ENCODE peak calls at places on chromosome 12, in five cellular contexts. B is heart right ventricle; V is ovary; D is CD4-positive, CD25-positive, alpha-beta regulatory T cell; H is right lobe of liver. K is an unnamed sample.

GRCh38 chr12:114064497-114064896 is 98.4 kb upstream of the RBM19 start:
- DNase-seq in B (no peak), V (no peak), D (no peak), H (no peak), K (no peak)

GRCh38 chr12:56724660-56724988 is 475 bp downstream of the NACA start:
- DNase-seq in B (peak; percentile 20), V (no peak), D (no peak), H (no peak), K (peak; percentile 53)

GRCh38 chr12:53751336-53752191 is at the start of gene CISTR:
- DNase-seq in B (peak; percentile 27), V (peak; percentile 52), D (no peak), H (no peak), K (no peak)

GRCh38 chr12:6323340-6323994 is 13.0 kb downstream of the PLEKHG6 start:
- DNase-seq in B (peak; percentile 85), V (no peak), D (peak; percentile 31), H (no peak), K (no peak)

GRCh38 chr12:70007687-70008086 is 182.7 kb downstream of the MYRFL start:
- DNase-seq in B (no peak), V (no peak), D (no peak), H (no peak), K (no peak)

GRCh38 chr12:4272976-4273650 is 449 bp upstream of the CCND2 start:
- DNase-seq in B (no peak), V (no peak), D (no peak), H (no peak), K (no peak)

GRCh38 chr12:59808317-59808910 is 212.6 kb downstream of the SLC16A7 start:
- DNase-seq in B (no peak), V (no peak), D (no peak), H (no peak), K (no peak)

GRCh38 chr12:63354919-63355318 is 203.9 kb upstream of the AVPR1A start:
- DNase-seq in B (no peak), V (no peak), D (no peak), H (no peak), K (no peak)

GRCh38 chr12:100963381-100963780 is 168.8 kb downstream of the ANO4 start:
- DNase-seq in B (no peak), V (no peak), D (no peak), H (no peak), K (no peak)

GRCh38 chr12:95006206-95006605 is 2.7 kb upstream of the NDUFA12 start:
- DNase-seq in B (no peak), V (no peak), D (no peak), H (no peak), K (no peak)

GRCh38 chr12:53743277-53744129 is 8.3 kb downstream of the CISTR start:
- DNase-seq in B (peak; percentile 45), V (peak; percentile 71), D (peak; percentile 53), H (no peak), K (peak; percentile 35)

GRCh38 chr12:109418848-109419474 is 58.1 kb downstream of the KCTD10 start:
- DNase-seq in B (no peak), V (no peak), D (no peak), H (no peak), K (no peak)

GRCh38 chr12:79373896-79374499 is 316.8 kb downstream of the PAWR start:
- DNase-seq in B (no peak), V (peak; percentile 38), D (no peak), H (no peak), K (no peak)

GRCh38 chr12:110046451-110047187 is 1.7 kb downstream of the C12orf76 start:
- DNase-seq in B (no peak), V (no peak), D (no peak), H (no peak), K (no peak)

GRCh38 chr12:104280703-104281458 is 22.7 kb upstream of the EID3 start:
- DNase-seq in B (no peak), V (no peak), D (no peak), H (no peak), K (no peak)

DNA sequence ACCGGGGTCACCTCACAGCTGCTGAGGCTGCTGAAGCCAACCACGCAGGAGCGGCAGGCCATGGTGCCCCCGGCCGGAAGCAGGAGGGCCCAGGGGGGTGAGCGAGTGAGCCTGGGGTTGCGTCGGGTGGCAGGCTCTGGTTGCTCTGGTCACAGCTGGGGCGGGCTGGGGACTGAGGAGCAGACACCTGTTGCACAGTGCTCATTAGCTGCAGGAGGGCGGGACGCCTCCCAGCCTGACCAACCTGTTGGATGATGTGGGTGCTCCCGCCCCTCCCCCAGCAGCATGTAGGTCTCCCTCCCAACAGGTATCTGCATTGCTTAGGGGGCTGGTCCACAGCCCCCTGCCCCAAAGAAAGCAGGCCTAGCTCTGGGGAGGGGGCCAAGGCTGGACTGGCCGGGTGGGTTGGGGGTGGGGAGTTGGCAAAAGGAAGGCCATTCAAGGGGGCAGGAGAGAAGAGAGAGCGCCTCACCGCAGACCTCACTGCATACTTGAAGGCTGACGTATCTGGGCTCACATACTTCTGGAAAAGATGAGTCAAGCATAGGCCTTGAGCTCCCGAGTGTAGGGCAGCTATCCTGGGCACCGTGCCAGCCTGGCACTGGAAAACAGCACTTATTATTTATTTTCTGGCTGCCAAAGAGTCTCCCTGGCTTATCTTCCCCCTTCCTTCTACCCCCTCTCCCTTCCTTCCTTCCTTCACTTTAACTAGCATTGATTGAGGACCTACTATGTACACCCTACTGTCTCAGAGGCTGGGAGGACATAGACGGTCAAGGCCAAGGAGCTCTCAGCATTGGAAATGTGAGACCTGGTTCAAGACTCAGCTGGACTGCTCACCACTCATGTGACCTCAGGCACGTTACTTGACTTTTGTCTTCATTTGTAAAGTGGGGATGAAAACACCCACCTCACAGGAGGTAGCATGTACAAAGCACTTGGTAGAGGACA is at the start of gene KRT80:
- DNase-seq in B (peak; percentile 83), V (peak; percentile 91), D (no peak), H (peak; percentile 90), K (no peak)
- H3K27ac ChIP-seq in B (peak within 1 kb of the TSS; percentile 43), V (peak within 1 kb of the TSS; percentile 54), D (no peak within 1 kb of the TSS), H (no peak within 1 kb of the TSS), K (no peak within 1 kb of the TSS)

GRCh38 chr12:26214121-26214520 is 18.7 kb downstream of the SSPN start:
- DNase-seq in B (no peak), V (no peak), D (no peak), H (no peak), K (no peak)
- H3K27ac ChIP-seq in B (no peak overlapping the region), V (no peak overlapping the region), D (no peak overlapping the region), H (no peak overlapping the region), K (no peak overlapping the region)

DNA sequence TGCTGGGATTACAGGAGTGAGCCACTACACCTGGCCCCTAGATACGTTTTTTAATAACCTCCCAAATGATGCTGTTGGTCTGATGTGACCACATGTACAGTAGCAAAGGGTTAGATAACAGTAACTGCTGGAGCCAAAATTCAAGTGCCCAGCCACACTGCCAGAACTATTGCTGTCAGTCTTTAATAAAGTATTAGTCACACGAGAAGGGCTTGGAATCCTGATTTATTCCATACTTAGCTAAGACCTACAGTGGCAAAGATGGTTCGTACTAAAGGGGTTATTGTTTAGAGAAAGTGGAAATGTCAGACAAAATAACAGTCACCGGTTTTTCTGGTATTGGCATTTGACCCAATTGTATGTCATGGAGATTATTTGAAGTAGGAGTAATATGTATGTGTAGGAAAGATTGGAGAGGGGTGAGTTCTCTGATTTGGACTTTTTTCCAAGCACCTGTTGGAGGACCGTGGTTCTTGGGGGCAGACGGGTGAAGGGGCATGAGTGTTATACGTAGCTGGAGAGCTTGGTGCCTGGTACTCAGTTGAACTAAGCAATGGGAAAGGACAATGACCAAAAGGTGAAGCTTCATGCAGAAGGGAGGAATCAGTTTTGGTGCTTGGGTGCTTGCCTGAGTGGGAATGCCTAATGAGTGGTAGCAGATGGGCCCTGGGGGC is 9.7 kb downstream of the TUBA1C start:
- DNase-seq in B (peak; percentile 55), V (no peak), D (no peak), H (no peak), K (no peak)
- H3K27ac ChIP-seq in B (no peak overlapping the region), V (no peak overlapping the region), D (no peak overlapping the region), H (no peak overlapping the region), K (no peak overlapping the region)

GRCh38 chr12:15693233-15693911 is 95.8 kb downstream of the EPS8 start:
- DNase-seq in B (no peak), V (no peak), D (no peak), H (no peak), K (no peak)
- H3K27ac ChIP-seq in B (no peak overlapping the region), V (no peak overlapping the region), D (no peak overlapping the region), H (no peak overlapping the region), K (no peak overlapping the region)

GRCh38 chr12:2345902-2346301 is 293.1 kb downstream of the CACNA1C start:
- DNase-seq in B (no peak), V (no peak), D (no peak), H (no peak), K (no peak)

GRCh38 chr12:2348477-2348852 is 295.7 kb downstream of the CACNA1C start:
- DNase-seq in B (no peak), V (no peak), D (no peak), H (no peak), K (no peak)

GRCh38 chr12:2347137-2347843 is 294.5 kb downstream of the CACNA1C start:
- DNase-seq in B (no peak), V (no peak), D (no peak), H (no peak), K (no peak)

GRCh38 chr12:2346405-2346804 is 293.6 kb downstream of the CACNA1C start:
- DNase-seq in B (no peak), V (no peak), D (no peak), H (no peak), K (no peak)

DNA sequence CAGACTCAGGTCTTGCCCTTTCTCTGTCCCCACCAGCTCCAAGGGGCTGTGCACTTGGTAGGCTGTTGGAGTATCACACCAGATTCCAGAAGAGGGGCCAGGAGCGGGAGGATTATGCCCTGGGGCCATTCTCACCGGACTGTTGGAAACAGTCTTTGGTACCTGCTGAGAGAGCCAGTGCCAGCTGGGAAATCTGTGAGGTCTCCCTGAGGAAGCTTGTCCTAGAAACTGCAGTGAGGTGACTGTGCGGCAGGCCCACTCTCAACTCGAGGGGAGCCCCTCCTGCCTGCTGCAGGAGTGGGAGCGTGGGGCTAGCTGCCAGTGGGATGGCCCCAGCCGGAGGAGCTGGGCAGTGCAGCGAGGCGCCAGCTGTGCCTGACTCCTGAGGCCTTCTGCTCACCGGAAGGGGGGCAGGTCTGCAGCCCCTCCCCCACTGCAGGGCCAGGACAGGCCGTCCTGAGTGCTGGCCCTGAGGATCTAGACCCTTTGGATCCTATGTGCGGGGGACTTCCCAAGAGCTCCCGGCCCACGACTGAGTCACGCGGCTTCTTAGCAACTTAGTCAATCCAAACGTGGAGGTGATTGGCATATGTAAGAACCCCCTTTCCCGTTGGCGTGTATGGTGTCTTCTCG is 295.2 kb downstream of the CACNA1C start:
- DNase-seq in B (no peak), V (no peak), D (no peak), H (no peak), K (no peak)
- H3K27ac ChIP-seq in B (peak overlapping the region; percentile 44), V (no peak overlapping the region), D (no peak overlapping the region), H (no peak overlapping the region), K (no peak overlapping the region)

DNA sequence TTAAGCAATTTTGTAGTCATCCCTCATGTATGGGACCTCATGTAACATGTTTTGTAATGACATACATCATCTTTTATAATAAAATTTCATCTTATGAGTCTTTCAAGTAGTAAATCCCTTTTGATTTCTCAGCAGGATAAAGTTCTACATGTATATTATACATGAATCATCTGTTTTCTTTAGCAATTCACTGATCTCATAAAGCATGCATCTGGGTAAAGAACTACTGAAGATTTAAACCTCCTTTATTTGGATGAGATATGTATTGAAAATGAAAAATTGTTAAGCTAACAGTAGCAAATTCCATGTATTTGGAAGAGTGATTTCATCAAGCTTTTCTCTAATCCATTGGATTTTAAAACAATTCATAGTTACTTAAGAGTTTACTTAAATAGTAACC is 126.9 kb downstream of the KITLG start:
- DNase-seq in B (no peak), V (no peak), D (no peak), H (no peak), K (no peak)
- H3K27ac ChIP-seq in B (no peak overlapping the region), V (no peak overlapping the region), D (no peak overlapping the region), H (no peak overlapping the region), K (no peak overlapping the region)

GRCh38 chr12:45227668-45228067 is 11.8 kb downstream of the ANO6 start:
- DNase-seq in B (no peak), V (no peak), D (no peak), H (no peak), K (no peak)
- H3K27ac ChIP-seq in B (no peak overlapping the region), V (no peak overlapping the region), D (no peak overlapping the region), H (no peak overlapping the region), K (no peak overlapping the region)

K was measured in substantia nigra.